ENCODE peak calls at places on chromosomes 11 and 22, in nine cellular contexts. V is prostate gland; N is activated B cell treated with CpG ODN at 0.5 μM for 24 hours; F is fibroblast of mammary gland; C is brain microvascular endothelial cell; W is CD4-positive, alpha-beta T cell; D is Caco-2; K is AG04450; S is tibial artery. J is an unnamed sample.

GRCh38 chr11:9906043-9906791 is 242.3 kb downstream of the SWAP70 start:
- DNase-seq in V (peak; percentile 20), N (no peak), F (peak; percentile 90), C (peak; percentile 93), W (no peak), D (peak; percentile 88), K (peak; percentile 79), S (no peak), J (peak; percentile 37)

GRCh38 chr11:3001496-3001895 is 9.4 kb upstream of the NAP1L4 start:
- DNase-seq in V (peak; percentile 67), N (no peak), F (no peak), C (no peak), W (no peak), D (no peak), K (no peak), S (peak; percentile 82), J (no peak)

GRCh38 chr22:46972901-46973831 is 210.7 kb downstream of the TBC1D22A start:
- DNase-seq in V (no peak), N (no peak), F (no peak), C (no peak), W (no peak), D (no peak), K (no peak), S (no peak), J (no peak)

GRCh38 chr11:123682976-123683375 is 28.6 kb upstream of the SCN3B start:
- DNase-seq in V (no peak), N (no peak), F (no peak), C (no peak), W (no peak), D (no peak), K (no peak), S (no peak), J (no peak)

GRCh38 chr11:14904745-14905103 is 12.7 kb upstream of the CYP2R1 start:
- DNase-seq in V (peak; percentile 55), N (peak; percentile 73), F (peak; percentile 57), C (peak; percentile 34), W (peak; percentile 76), D (no peak), K (no peak), S (peak; percentile 86), J (peak; percentile 68)

GRCh38 chr11:100888836-100889235 is 201.7 kb downstream of the ARHGAP42 start:
- DNase-seq in V (no peak), N (no peak), F (no peak), C (no peak), W (no peak), D (no peak), K (no peak), S (no peak), J (no peak)

GRCh38 chr11:101127348-101127698 is 2.3 kb downstream of the PGR start:
- DNase-seq in V (no peak), N (no peak), F (no peak), C (no peak), W (no peak), D (peak; percentile 45), K (no peak), S (peak; percentile 67), J (peak; percentile 28)

GRCh38 chr11:75140269-75141138 is 10.4 kb upstream of the SLCO2B1 start:
- DNase-seq in V (peak; percentile 29), N (peak; percentile 61), F (peak; percentile 18), C (peak; percentile 10), W (peak; percentile 79), D (peak; percentile 82), K (no peak), S (peak; percentile 70), J (peak; percentile 75)

GRCh38 chr11:17927643-17928343 is 85.1 kb downstream of the SERGEF start:
- DNase-seq in V (no peak), N (no peak), F (peak; percentile 89), C (no peak), W (no peak), D (no peak), K (peak; percentile 78), S (no peak), J (peak; percentile 16)

GRCh38 chr11:11860103-11860979 is 18.6 kb downstream of the USP47 start:
- DNase-seq in V (no peak), N (no peak), F (peak; percentile 61), C (no peak), W (no peak), D (no peak), K (no peak), S (no peak), J (no peak)

DNA sequence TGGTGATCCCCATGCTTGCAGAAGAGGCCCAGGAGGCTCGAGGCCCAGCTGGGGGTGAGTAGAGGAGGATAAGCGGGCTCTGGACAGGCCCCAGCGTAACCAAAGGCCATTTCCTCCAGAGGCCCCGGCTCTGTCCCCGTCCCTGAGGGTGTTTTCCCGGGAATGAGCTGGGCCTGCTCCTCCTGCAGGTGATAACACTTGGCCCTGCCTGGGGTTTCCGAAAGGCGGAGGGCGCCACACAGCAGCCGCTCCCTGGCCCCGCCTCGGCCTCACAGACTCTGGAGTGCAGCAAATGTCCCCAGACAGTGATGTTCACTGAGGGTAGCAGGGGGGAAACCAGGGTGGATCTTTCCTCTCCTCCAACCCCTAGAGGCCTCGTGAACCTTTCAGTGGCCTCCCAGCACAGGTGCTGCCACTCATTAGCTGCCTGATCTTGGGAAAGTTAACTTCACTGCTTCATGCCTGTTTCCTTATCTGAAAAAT is 10.5 kb upstream of the MGAT3 start:
- DNase-seq in V (no peak), N (peak; percentile 51), F (no peak), C (no peak), W (no peak), D (peak; percentile 66), K (no peak), S (no peak), J (peak; percentile 66)
- TF ChIP-seq CTCF in V (no peak), N (no peak), F (no peak), C (no peak), W (no peak), D (peak; percentile 31), K (no peak), S (no peak), J (no peak)

GRCh38 chr22:42194953-42195352 is 64.3 kb upstream of the CYP2D6 start:
- DNase-seq in V (no peak), N (no peak), F (no peak), C (no peak), W (no peak), D (no peak), K (no peak), S (no peak), J (no peak)

GRCh38 chr22:42192547-42192946 is 61.9 kb upstream of the CYP2D6 start:
- DNase-seq in V (no peak), N (no peak), F (no peak), C (no peak), W (no peak), D (no peak), K (no peak), S (no peak), J (no peak)

GRCh38 chr22:42194104-42194851 is 63.7 kb upstream of the CYP2D6 start:
- DNase-seq in V (no peak), N (no peak), F (no peak), C (no peak), W (no peak), D (no peak), K (no peak), S (no peak), J (no peak)

GRCh38 chr22:42202048-42202447 is 68.4 kb downstream of the TCF20 start:
- DNase-seq in V (no peak), N (no peak), F (no peak), C (no peak), W (no peak), D (no peak), K (no peak), S (no peak), J (no peak)

DNA sequence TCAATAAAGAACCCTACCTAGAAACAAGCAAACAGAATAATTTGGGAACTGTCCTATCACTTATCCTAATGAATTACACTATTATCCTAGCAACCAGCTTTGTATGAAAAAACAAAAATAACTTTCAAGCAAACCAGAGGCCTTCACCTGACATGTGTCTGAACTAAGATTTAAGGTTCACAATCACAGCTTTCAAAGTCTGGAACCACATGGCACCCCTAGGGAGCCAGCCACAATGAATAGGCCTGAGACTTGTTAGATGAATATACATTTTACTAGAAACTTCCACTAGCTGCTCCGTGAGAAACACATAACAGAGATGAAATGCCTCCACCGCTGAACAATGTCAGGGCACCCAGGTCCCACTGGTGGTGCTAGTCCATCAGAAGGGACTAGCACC is 65.8 kb upstream of the CYP2D6 start:
- DNase-seq in V (no peak), N (no peak), F (no peak), C (no peak), W (no peak), D (no peak), K (no peak), S (no peak), J (no peak)
- TF ChIP-seq CTCF in V (no peak), N (no peak), F (no peak), C (no peak), W (no peak), D (no peak), K (no peak), S (no peak), J (no peak)

GRCh38 chr11:62588966-62589637 is 2.2 kb downstream of the TUT1 start:
- DNase-seq in V (no peak), N (no peak), F (peak; percentile 42), C (peak; percentile 50), W (no peak), D (no peak), K (no peak), S (no peak), J (no peak)
- TF ChIP-seq CTCF in V (no peak), N (no peak), F (peak; percentile 22), C (peak; percentile 64), W (no peak), D (peak; percentile 37), K (peak; percentile 49), S (no peak), J (peak; percentile 29)

GRCh38 chr22:23164091-23164490 is 16.2 kb upstream of the BCR start:
- DNase-seq in V (no peak), N (no peak), F (no peak), C (no peak), W (no peak), D (no peak), K (no peak), S (no peak), J (no peak)

GRCh38 chr22:23161574-23161973 is 16.3 kb downstream of the RAB36 start:
- DNase-seq in V (no peak), N (no peak), F (no peak), C (no peak), W (no peak), D (no peak), K (no peak), S (no peak), J (no peak)

GRCh38 chr22:23166038-23166831 is 14.1 kb upstream of the BCR start:
- DNase-seq in V (no peak), N (no peak), F (no peak), C (no peak), W (no peak), D (no peak), K (no peak), S (no peak), J (no peak)

GRCh38 chr22:23161029-23161428 is 15.8 kb downstream of the RAB36 start:
- DNase-seq in V (no peak), N (no peak), F (no peak), C (no peak), W (no peak), D (no peak), K (no peak), S (no peak), J (no peak)

GRCh38 chr22:23163665-23164064 is 16.6 kb upstream of the BCR start:
- DNase-seq in V (peak; percentile 95), N (no peak), F (no peak), C (no peak), W (no peak), D (no peak), K (no peak), S (no peak), J (no peak)
- TF ChIP-seq CTCF in V (no peak), N (no peak), F (no peak), C (no peak), W (no peak), D (no peak), K (no peak), S (no peak), J (no peak)